ENCODE peak calls at places on chromosomes 13 and 19, in four cellular contexts. One of them, this sample, is unnamed.
A peak's percentile ranks its signal among the peaks of the same experiment; 100 is the strongest.

GRCh38 chr19:48433337-48433736 is 12.4 kb upstream of the GRWD1 start:
- DNase-seq in amniotic stem cell: no peak
- DNase-seq in RCC 7860: no peak
- DNase-seq in lung: no peak
- DNase-seq in this sample: no peak

GRCh38 chr19:27745978-27746542 is 1466.9 kb downstream of the UQCRFS1 start:
- DNase-seq in amniotic stem cell: no peak
- DNase-seq in RCC 7860: no peak
- DNase-seq in lung: peak; percentile 9
- DNase-seq in this sample: no peak

GRCh38 chr13:30418886-30419459 is 3.3 kb upstream of the UBE2L5 start:
- DNase-seq in amniotic stem cell: no peak
- DNase-seq in RCC 7860: no peak
- DNase-seq in lung: no peak
- DNase-seq in this sample: no peak

GRCh38 chr19:11293468-11294389 is 2.2 kb upstream of the TSPAN16 start:
- DNase-seq in amniotic stem cell: peak; percentile 85
- DNase-seq in RCC 7860: peak; percentile 80
- DNase-seq in lung: peak; percentile 95
- DNase-seq in this sample: peak; percentile 99

GRCh38 chr19:35249848-35250711 is 1.3 kb downstream of the LSR start:
- DNase-seq in amniotic stem cell: no peak
- DNase-seq in RCC 7860: no peak
- DNase-seq in lung: peak; percentile 27
- DNase-seq in this sample: no peak

GRCh38 chr13:32881074-32881791 is 135.0 kb upstream of the KL start:
- DNase-seq in amniotic stem cell: no peak
- DNase-seq in RCC 7860: peak; percentile 64
- DNase-seq in lung: no peak
- DNase-seq in this sample: peak; percentile 68

GRCh38 chr19:13376537-13376936 is 129.7 kb downstream of the CACNA1A start:
- DNase-seq in amniotic stem cell: no peak
- DNase-seq in RCC 7860: no peak
- DNase-seq in lung: no peak
- DNase-seq in this sample: no peak

GRCh38 chr13:24802074-24802473 is 38.1 kb downstream of the RNF17 start:
- DNase-seq in amniotic stem cell: no peak
- DNase-seq in RCC 7860: peak; percentile 6
- DNase-seq in lung: no peak
- DNase-seq in this sample: peak; percentile 10

GRCh38 chr19:55435020-55435419 is 8.1 kb downstream of the SHISA7 start:
- DNase-seq in amniotic stem cell: no peak
- DNase-seq in RCC 7860: no peak
- DNase-seq in lung: no peak
- DNase-seq in this sample: no peak

GRCh38 chr13:107883561-107884175 is 331.7 kb downstream of the LIG4 start:
- DNase-seq in amniotic stem cell: peak; percentile 59
- DNase-seq in RCC 7860: peak; percentile 89
- DNase-seq in lung: no peak
- DNase-seq in this sample: no peak

GRCh38 chr13:82358284-82358683 is 1524.0 kb downstream of the SLITRK1 start:
- DNase-seq in amniotic stem cell: no peak
- DNase-seq in RCC 7860: no peak
- DNase-seq in lung: no peak
- DNase-seq in this sample: no peak

GRCh38 chr13:23902975-23903905 is 5.9 kb upstream of the C1QTNF9B start:
- DNase-seq in amniotic stem cell: no peak
- DNase-seq in RCC 7860: no peak
- DNase-seq in lung: no peak
- DNase-seq in this sample: peak; percentile 18

GRCh38 chr19:30521937-30522336 is 149.8 kb downstream of the ZNF536 start:
- DNase-seq in amniotic stem cell: no peak
- DNase-seq in RCC 7860: no peak
- DNase-seq in lung: no peak
- DNase-seq in this sample: no peak

GRCh38 chr13:44744880-44745633 is 168.9 kb upstream of the TSC22D1 start:
- DNase-seq in amniotic stem cell: no peak
- DNase-seq in RCC 7860: no peak
- DNase-seq in lung: no peak
- DNase-seq in this sample: no peak

GRCh38 chr19:4256563-4256962 is 9.7 kb downstream of the YJU2 start:
- DNase-seq in amniotic stem cell: no peak
- DNase-seq in RCC 7860: no peak
- DNase-seq in lung: no peak
- DNase-seq in this sample: no peak

GRCh38 chr13:48750588-48751383 is 97.1 kb downstream of the CYSLTR2 start:
- DNase-seq in amniotic stem cell: no peak
- DNase-seq in RCC 7860: no peak
- DNase-seq in lung: no peak
- DNase-seq in this sample: no peak

GRCh38 chr19:54287456-54287855 is 6.5 kb upstream of the LILRB2 start:
- DNase-seq in amniotic stem cell: no peak
- DNase-seq in RCC 7860: no peak
- DNase-seq in lung: no peak
- DNase-seq in this sample: peak; percentile 16

GRCh38 chr19:36182612-36183454 is 30.6 kb upstream of the COX7A1 start:
- DNase-seq in amniotic stem cell: no peak
- DNase-seq in RCC 7860: peak; percentile 61
- DNase-seq in lung: no peak
- DNase-seq in this sample: peak; percentile 3

GRCh38 chr19:49861541-49862410 is 5.6 kb downstream of the PNKP start:
- DNase-seq in amniotic stem cell: no peak
- DNase-seq in RCC 7860: no peak
- DNase-seq in lung: no peak
- DNase-seq in this sample: no peak

This sample was measured in cardiac muscle cell.